ENCODE peak calls at places on chromosomes 16 and 17, in nine cellular contexts. K is pancreas; Q is CD8-positive, alpha-beta T cell; D is left lung; U is substantia nigra; P is dorsolateral prefrontal cortex; Y is kidney; Z is right cardiac atrium; N is GM23338. I is an unnamed sample.

GRCh38 chr17:9032151-9032550 is 10.8 kb downstream of the NTN1 start:
- DNase-seq in U (no peak), Z (no peak), P (no peak), Q (no peak), Y (no peak), K (no peak), N (no peak), D (no peak), I (no peak)

GRCh38 chr17:40079545-40079944 is 16.8 kb downstream of the THRA start:
- DNase-seq in P (no peak), K (no peak), U (no peak), N (no peak), Z (no peak), D (no peak), Y (no peak), Q (no peak), I (no peak)

GRCh38 chr17:78355701-78356100 is 4.2 kb downstream of the SOCS3 start:
- DNase-seq in Y (no peak), P (no peak), D (no peak), K (no peak), Z (no peak), N (no peak), Q (no peak), U (no peak), I (no peak)

GRCh38 chr16:31093132-31093703 is 1.4 kb downstream of the VKORC1 start:
- DNase-seq in K (no peak), Q (no peak), P (no peak), D (no peak), Z (peak; percentile 36), U (peak; percentile 37), Y (no peak), N (peak; percentile 51), I (peak; percentile 54)

GRCh38 chr17:29091591-29092291 is 48.8 kb downstream of the PIPOX start:
- DNase-seq in Y (no peak), D (no peak), Z (peak; percentile 41), P (no peak), U (no peak), Q (no peak), N (no peak), K (no peak), I (no peak)

GRCh38 chr17:39635614-39636176 is 1.2 kb upstream of the STARD3 start:
- DNase-seq in Y (no peak), Z (no peak), P (no peak), K (no peak), D (no peak), N (no peak), Q (no peak), U (no peak), I (no peak)

GRCh38 chr16:48146131-48146530 is 9.7 kb downstream of the ABCC12 start:
- DNase-seq in Q (no peak), Y (no peak), Z (no peak), N (no peak), U (no peak), P (no peak), D (no peak), K (no peak), I (no peak)

GRCh38 chr16:77873066-77873465 is 84.7 kb downstream of the VAT1L start:
- DNase-seq in Y (no peak), U (no peak), N (no peak), D (no peak), P (no peak), Q (no peak), Z (no peak), K (no peak), I (no peak)

GRCh38 chr16:69443809-69444611 is 19.6 kb downstream of the CYB5B start:
- DNase-seq in Y (no peak), K (no peak), N (no peak), Q (peak; percentile 14), U (no peak), P (no peak), Z (no peak), D (peak; percentile 38), I (no peak)

GRCh38 chr17:68048996-68049395 is 13.5 kb downstream of the KPNA2 start:
- DNase-seq in P (no peak), Z (no peak), Y (no peak), N (peak; percentile 56), D (no peak), K (no peak), U (no peak), Q (no peak), I (no peak)

GRCh38 chr17:29698837-29699236 is 76.1 kb upstream of the CORO6 start:
- DNase-seq in P (no peak), N (no peak), D (no peak), Y (no peak), Q (no peak), Z (no peak), K (no peak), U (no peak), I (no peak)

GRCh38 chr16:8963010-8963824 is 489 bp downstream of the USP7 start:
- DNase-seq in P (no peak), D (peak; percentile 83), Q (peak; percentile 23), K (no peak), N (no peak), Y (peak; percentile 76), Z (peak; percentile 61), U (no peak), I (no peak)

GRCh38 chr17:17959520-17960361 is 12.5 kb downstream of the TOM1L2 start:
- DNase-seq in Y (no peak), K (no peak), P (no peak), D (no peak), N (no peak), Q (no peak), Z (no peak), U (no peak), I (no peak)

GRCh38 chr16:13307861-13308260 is 406.5 kb downstream of the SHISA9 start:
- DNase-seq in D (no peak), U (no peak), Z (no peak), K (no peak), N (no peak), P (no peak), Q (no peak), Y (no peak), I (no peak)

GRCh38 chr16:57801098-57801855 is 1.0 kb downstream of the KIFC3 start:
- DNase-seq in Y (peak; percentile 44), Q (no peak), P (no peak), D (peak; percentile 34), Z (no peak), U (no peak), K (no peak), N (peak; percentile 47), I (no peak)
- H3K27ac ChIP-seq in Y (peak overlapping the region; percentile 95), Q (no peak overlapping the region), P (peak overlapping the region; percentile 37), D (peak overlapping the region; percentile 90), Z (peak overlapping the region; percentile 71), U (peak overlapping the region; percentile 73), K (peak overlapping the region; percentile 62), N (no peak overlapping the region), I (peak overlapping the region; percentile 73)

GRCh38 chr17:66889480-66890230 is 54.7 kb downstream of the CACNG5 start:
- DNase-seq in N (no peak), K (no peak), D (no peak), U (no peak), P (no peak), Q (no peak), Z (no peak), Y (no peak), I (no peak)

GRCh38 chr17:66892286-66892685 is 57.4 kb downstream of the CACNG5 start:
- DNase-seq in D (no peak), U (no peak), Q (no peak), P (no peak), Z (no peak), N (no peak), Y (no peak), K (no peak), I (no peak)

GRCh38 chr17:66893863-66894262 is 58.9 kb downstream of the CACNG5 start:
- DNase-seq in Z (no peak), Y (no peak), N (no peak), P (no peak), Q (no peak), U (no peak), K (no peak), D (no peak), I (no peak)

GRCh38 chr17:66897141-66897540 is 62.2 kb downstream of the CACNG5 start:
- DNase-seq in U (no peak), K (no peak), Q (no peak), D (no peak), Y (no peak), Z (no peak), P (no peak), N (no peak), I (peak; percentile 68)

DNA sequence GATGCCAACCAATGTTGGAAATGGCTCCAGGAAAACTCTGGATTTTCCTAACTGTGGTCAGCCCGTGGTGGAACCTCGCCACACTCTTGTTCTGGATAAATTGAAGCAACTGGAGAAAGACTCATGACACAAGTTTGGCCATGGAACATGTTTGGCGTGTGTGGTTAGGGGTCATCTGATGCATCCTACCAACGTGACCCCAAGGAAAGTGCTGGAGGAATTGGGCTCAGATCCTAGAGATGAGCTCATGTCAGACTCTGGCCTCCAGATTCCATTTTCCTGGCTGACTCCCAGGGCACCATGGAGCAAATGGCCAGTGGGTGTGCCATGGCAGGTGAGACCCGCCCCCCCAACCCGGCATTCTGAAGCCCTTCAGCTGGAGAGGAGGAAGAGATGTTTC is 58.5 kb downstream of the CACNG5 start:
- DNase-seq in Z (no peak), Y (no peak), K (no peak), U (no peak), N (no peak), D (no peak), P (no peak), Q (no peak), I (no peak)
- H3K27ac ChIP-seq in Z (no peak overlapping the region), Y (no peak overlapping the region), K (no peak overlapping the region), U (no peak overlapping the region), N (no peak overlapping the region), D (no peak overlapping the region), P (no peak overlapping the region), Q (no peak overlapping the region), I (no peak overlapping the region)

GRCh38 chr17:82256242-82256894 is 17.1 kb downstream of the CSNK1D start:
- DNase-seq in P (no peak), Q (no peak), U (no peak), N (no peak), Z (peak; percentile 14), D (peak; percentile 13), Y (no peak), K (no peak), I (no peak)

GRCh38 chr17:82253179-82253544 is 20.3 kb downstream of the CSNK1D start:
- DNase-seq in N (no peak), Z (peak; percentile 34), K (no peak), P (no peak), D (peak; percentile 27), U (no peak), Y (no peak), Q (no peak), I (no peak)

GRCh38 chr17:82258555-82258954 is 14.9 kb downstream of the CSNK1D start:
- DNase-seq in D (no peak), U (no peak), K (no peak), Y (no peak), Q (no peak), Z (no peak), P (no peak), N (no peak), I (no peak)

GRCh38 chr17:82255573-82255972 is 17.9 kb downstream of the CSNK1D start:
- DNase-seq in Z (peak; percentile 54), Y (no peak), Q (no peak), K (no peak), N (no peak), P (no peak), U (no peak), D (peak; percentile 4), I (no peak)

GRCh38 chr17:82257473-82257872 is 16.0 kb downstream of the CSNK1D start:
- DNase-seq in P (peak; percentile 74), Z (peak; percentile 81), U (peak; percentile 61), D (peak; percentile 63), K (no peak), N (peak; percentile 65), Q (peak; percentile 74), Y (no peak), I (peak; percentile 18)
- H3K27ac ChIP-seq in P (no peak overlapping the region), Z (no peak overlapping the region), U (peak overlapping the region; percentile 4), D (no peak overlapping the region), K (no peak overlapping the region), N (no peak overlapping the region), Q (peak overlapping the region; percentile 31), Y (no peak overlapping the region), I (no peak overlapping the region)

GRCh38 chr17:41133880-41134735 is 6.2 kb downstream of the KRTAP4-6 start:
- DNase-seq in Z (no peak), Q (no peak), U (no peak), N (no peak), K (no peak), Y (no peak), P (no peak), D (no peak), I (no peak)
- H3K27ac ChIP-seq in Z (no peak overlapping the region), Q (peak overlapping the region; percentile 12), U (no peak overlapping the region), N (no peak overlapping the region), K (no peak overlapping the region), Y (no peak overlapping the region), P (no peak overlapping the region), D (no peak overlapping the region), I (no peak overlapping the region)